ENCODE peak calls at places on chromosomes 4 and X, in eight cellular contexts. B is right lobe of liver, T is testis, N is transverse colon, F is tibial nerve, H is vagina, G is stomach, X is body of pancreas. W is an unnamed sample.

GRCh38 chr4:111506706-111507105 is 638.5 kb upstream of the FAM241A start:
- DNase-seq in B (no peak), T (no peak), N (no peak), F (no peak), H (no peak), G (no peak), X (no peak), W (no peak)

GRCh38 chr4:6460876-6461275 is 11.5 kb downstream of the PPP2R2C start:
- DNase-seq in B (no peak), T (no peak), N (no peak), F (no peak), H (peak; percentile 81), G (peak; percentile 3), X (no peak), W (peak; percentile 46)

GRCh38 chr4:79225360-79225759 is 100.5 kb downstream of the NAA11 start:
- DNase-seq in B (no peak), T (no peak), N (no peak), F (no peak), H (no peak), G (no peak), X (no peak), W (no peak)

GRCh38 chr4:2217726-2218125 is 24.2 kb downstream of the HAUS3 start:
- DNase-seq in B (no peak), T (no peak), N (no peak), F (no peak), H (no peak), G (no peak), X (no peak), W (no peak)

GRCh38 chrX:118862990-118863389 is 39.4 kb downstream of the ZCCHC12 start:
- DNase-seq in B (no peak), T (no peak), N (no peak), F (no peak), H (no peak), G (no peak), X (no peak), W (no peak)

GRCh38 chrX:134377537-134377936 is 82.4 kb upstream of the HPRT1 start:
- DNase-seq in B (no peak), T (peak; percentile 59), N (no peak), F (no peak), H (no peak), G (no peak), X (peak; percentile 21), W (no peak)

GRCh38 chr4:133474511-133474910 is 325.4 kb downstream of the PCDH10 start:
- DNase-seq in B (no peak), T (no peak), N (no peak), F (no peak), H (no peak), G (no peak), X (no peak), W (no peak)

GRCh38 chr4:126991965-126992364 is 640.8 kb upstream of the INTU start:
- DNase-seq in B (no peak), T (no peak), N (no peak), F (no peak), H (no peak), G (no peak), X (no peak), W (no peak)

GRCh38 chr4:81639248-81639647 is 167.5 kb upstream of the RASGEF1B start:
- DNase-seq in B (no peak), T (no peak), N (no peak), F (no peak), H (no peak), G (no peak), X (no peak), W (no peak)

GRCh38 chr4:186240452-186240847 is 13.1 kb downstream of the KLKB1 start:
- DNase-seq in B (no peak), T (no peak), N (no peak), F (no peak), H (no peak), G (no peak), X (no peak), W (no peak)

GRCh38 chrX:10615931-10616780 is 4.2 kb downstream of the MID1 start:
- DNase-seq in B (no peak), T (peak; percentile 65), N (peak; percentile 46), F (peak; percentile 47), H (no peak), G (peak; percentile 43), X (peak; percentile 46), W (no peak)

GRCh38 chrX:69748055-69748454 is 132.1 kb downstream of the EDA start:
- DNase-seq in B (no peak), T (no peak), N (no peak), F (no peak), H (no peak), G (no peak), X (no peak), W (no peak)

GRCh38 chrX:69740317-69740716 is 124.4 kb downstream of the EDA start:
- DNase-seq in B (no peak), T (no peak), N (no peak), F (no peak), H (no peak), G (no peak), X (no peak), W (no peak)

GRCh38 chrX:69741706-69742105 is 125.8 kb downstream of the EDA start:
- DNase-seq in B (no peak), T (no peak), N (no peak), F (no peak), H (no peak), G (no peak), X (no peak), W (no peak)

GRCh38 chrX:69746051-69746450 is 130.1 kb downstream of the EDA start:
- DNase-seq in B (no peak), T (no peak), N (no peak), F (no peak), H (no peak), G (no peak), X (no peak), W (no peak)
- H3K9me3 ChIP-seq in B (peaks cover 4% of the 10 kb centered on the region), T (no peaks in the 10 kb centered on the region), N (no peaks in the 10 kb centered on the region), F (no peaks in the 10 kb centered on the region), H (peaks cover 2% of the 10 kb centered on the region), G (peaks cover 3% of the 10 kb centered on the region), X (no peaks in the 10 kb centered on the region), W (peaks cover 18% of the 10 kb centered on the region)

DNA sequence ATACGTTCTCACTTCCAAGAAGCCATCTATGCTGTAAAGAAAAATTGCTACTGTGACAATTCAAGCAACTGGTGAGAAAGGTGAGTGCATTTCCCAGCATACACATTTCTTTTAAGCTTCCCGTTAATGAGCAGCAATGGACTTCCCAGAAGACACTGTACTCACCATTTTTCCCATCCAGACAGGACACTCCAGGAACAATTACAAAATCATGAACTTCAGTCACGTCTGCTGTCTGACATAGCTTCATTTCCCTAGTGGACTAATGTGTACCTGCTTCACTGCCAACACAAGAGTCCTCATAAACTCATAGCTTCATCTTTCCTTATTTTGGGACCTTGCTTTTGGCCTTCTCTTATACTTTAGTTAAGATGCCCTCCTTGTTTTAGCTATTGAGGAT is 156.9 kb downstream of the ENOX2 start:
- DNase-seq in B (no peak), T (no peak), N (no peak), F (no peak), H (no peak), G (no peak), X (no peak), W (no peak)
- TF ChIP-seq POLR2A in B (no peak), T (no peak), N (no peak), F (no peak), H (no peak), G (no peak), X (no peak), W (no peak)

DNA sequence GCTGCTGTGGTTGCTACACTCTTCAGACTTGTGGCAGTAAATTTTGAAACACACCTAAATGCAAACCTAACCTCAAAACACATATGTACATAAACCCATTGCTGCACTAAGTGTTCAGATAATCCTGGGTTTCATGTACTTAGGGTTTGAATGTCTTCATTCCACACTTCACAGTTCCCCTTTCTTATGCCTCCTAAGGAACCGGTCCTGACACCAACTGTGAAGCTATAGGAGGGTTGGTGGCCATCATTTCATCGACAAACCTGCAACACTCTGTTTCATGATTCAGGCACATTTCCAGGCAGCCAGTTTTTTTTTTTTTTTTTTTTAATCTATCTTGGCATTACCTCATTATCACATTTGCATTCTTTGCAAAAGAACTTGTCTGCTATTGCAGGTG is 3.2 kb downstream of the STOX2 start:
- DNase-seq in B (no peak), T (no peak), N (no peak), F (no peak), H (no peak), G (no peak), X (no peak), W (no peak)
- H3K4me1 ChIP-seq in B (peaks cover 9% of the 10 kb centered on the region), T (peaks cover 4% of the 10 kb centered on the region), N (no peaks in the 10 kb centered on the region), F (no peaks in the 10 kb centered on the region), H (peaks cover 25% of the 10 kb centered on the region), G (peaks cover 28% of the 10 kb centered on the region), X (peaks cover 31% of the 10 kb centered on the region), W (peaks cover 30% of the 10 kb centered on the region)

GRCh38 chr4:20176881-20177280 is 74.8 kb upstream of the SLIT2 start:
- DNase-seq in B (no peak), T (no peak), N (no peak), F (no peak), H (no peak), G (no peak), X (no peak), W (no peak)
- H3K9me3 ChIP-seq in B (no peaks in the 10 kb centered on the region), T (no peaks in the 10 kb centered on the region), N (peaks cover 4% of the 10 kb centered on the region), F (no peaks in the 10 kb centered on the region), H (no peaks in the 10 kb centered on the region), G (peaks cover 9% of the 10 kb centered on the region), X (no peaks in the 10 kb centered on the region), W (no peaks in the 10 kb centered on the region)

DNA sequence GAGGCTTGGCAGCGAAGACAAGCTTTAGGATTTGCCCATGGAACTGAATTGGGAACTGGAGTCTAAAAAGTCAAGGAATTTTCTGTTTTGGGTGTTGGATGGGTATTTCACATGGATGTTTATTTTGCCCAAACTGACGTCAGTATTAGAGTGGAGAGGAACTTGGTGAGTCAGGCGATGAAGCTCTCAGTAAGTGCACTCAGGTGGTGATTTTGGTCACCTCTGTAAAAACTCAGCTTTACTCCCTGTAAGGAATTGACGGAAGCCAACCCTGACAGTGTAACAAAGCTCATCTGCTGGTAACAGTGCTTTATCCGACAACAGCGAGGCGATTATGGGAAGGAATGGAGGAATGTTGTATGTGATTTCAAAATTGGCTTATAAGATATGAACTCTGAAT is 77.0 kb upstream of the PGRMC2 start:
- DNase-seq in B (no peak), T (no peak), N (no peak), F (no peak), H (no peak), G (no peak), X (no peak), W (no peak)
- TF ChIP-seq POLR2A in B (no peak), T (no peak), N (no peak), F (no peak), H (no peak), G (no peak), X (no peak), W (no peak)

DNA sequence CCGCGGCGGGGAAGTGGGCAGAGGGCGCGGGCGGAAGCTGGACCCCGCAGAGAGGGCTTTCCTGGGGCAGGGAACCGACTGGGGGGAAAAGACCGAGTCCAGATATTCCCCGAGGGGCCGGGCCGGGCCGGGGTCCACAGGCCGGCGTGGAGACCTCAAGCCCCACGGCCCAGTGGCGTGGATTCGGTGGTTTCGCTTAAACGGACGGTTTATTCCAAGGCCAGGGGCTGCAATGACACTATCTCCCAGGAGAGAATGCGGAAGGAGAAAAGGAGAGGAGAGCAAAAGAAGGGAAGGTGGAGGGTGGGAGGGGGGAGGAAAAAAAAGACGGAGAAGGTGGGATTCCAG is 10.8 kb downstream of the ARX start:
- DNase-seq in B (no peak), T (no peak), N (no peak), F (no peak), H (no peak), G (no peak), X (no peak), W (no peak)
- H3K4me1 ChIP-seq in B (no peaks in the 10 kb centered on the region), T (no peaks in the 10 kb centered on the region), N (peaks cover 5% of the 10 kb centered on the region), F (peaks cover 15% of the 10 kb centered on the region), H (peaks cover 14% of the 10 kb centered on the region), G (peaks cover 25% of the 10 kb centered on the region), X (peaks cover 25% of the 10 kb centered on the region), W (peaks cover 42% of the 10 kb centered on the region)

GRCh38 chrX:64379924-64380323 is 15.3 kb downstream of the MTMR8 start:
- DNase-seq in B (no peak), T (no peak), N (no peak), F (no peak), H (no peak), G (no peak), X (no peak), W (no peak)
- H3K9me3 ChIP-seq in B (peaks cover 3% of the 10 kb centered on the region), T (no peaks in the 10 kb centered on the region), N (no peaks in the 10 kb centered on the region), F (peaks cover 8% of the 10 kb centered on the region), H (peaks cover 16% of the 10 kb centered on the region), G (peaks cover 36% of the 10 kb centered on the region), X (no peaks in the 10 kb centered on the region), W (peaks cover 70% of the 10 kb centered on the region)

W was measured in spleen.